ENCODE peak calls at places on chromosomes 16 and 17, in ten cellular contexts. One of them, this sample, is unnamed.

GRCh38 chr17:21166599-21167265 is 40.0 kb downstream of the DHRS7B start:
- DNase-seq in AG04450: no peak
- DNase-seq in dorsolateral prefrontal cortex: no peak
- DNase-seq in SJSA1: no peak
- DNase-seq in right atrium auricular region: no peak
- DNase-seq in hepatocyte: no peak
- DNase-seq in heart right ventricle: no peak
- DNase-seq in uterus: no peak
- DNase-seq in CD8-positive, alpha-beta memory T cell: no peak
- DNase-seq in right cardiac atrium: no peak
- DNase-seq in this sample: no peak

GRCh38 chr16:88970095-88970494 is 6.9 kb downstream of the CBFA2T3 start:
- DNase-seq in AG04450: no peak
- DNase-seq in dorsolateral prefrontal cortex: no peak
- DNase-seq in SJSA1: no peak
- DNase-seq in right atrium auricular region: no peak
- DNase-seq in hepatocyte: no peak
- DNase-seq in heart right ventricle: peak; percentile 8
- DNase-seq in uterus: no peak
- DNase-seq in CD8-positive, alpha-beta memory T cell: no peak
- DNase-seq in right cardiac atrium: no peak
- DNase-seq in this sample: no peak

GRCh38 chr17:42098747-42099399 is 600 bp upstream of the ZNF385C start:
- DNase-seq in AG04450: no peak
- DNase-seq in dorsolateral prefrontal cortex: no peak
- DNase-seq in SJSA1: no peak
- DNase-seq in right atrium auricular region: no peak
- DNase-seq in hepatocyte: no peak
- DNase-seq in heart right ventricle: no peak
- DNase-seq in uterus: no peak
- DNase-seq in CD8-positive, alpha-beta memory T cell: no peak
- DNase-seq in right cardiac atrium: no peak
- DNase-seq in this sample: no peak

GRCh38 chr17:30831257-30831656 is 509 bp upstream of the ATAD5 start:
- DNase-seq in AG04450: no peak
- DNase-seq in dorsolateral prefrontal cortex: no peak
- DNase-seq in SJSA1: no peak
- DNase-seq in right atrium auricular region: no peak
- DNase-seq in hepatocyte: peak; percentile 10
- DNase-seq in heart right ventricle: no peak
- DNase-seq in uterus: no peak
- DNase-seq in CD8-positive, alpha-beta memory T cell: no peak
- DNase-seq in right cardiac atrium: no peak
- DNase-seq in this sample: no peak

GRCh38 chr17:27315796-27316465 is 22.0 kb downstream of the WSB1 start:
- DNase-seq in AG04450: no peak
- DNase-seq in dorsolateral prefrontal cortex: no peak
- DNase-seq in SJSA1: no peak
- DNase-seq in right atrium auricular region: no peak
- DNase-seq in hepatocyte: peak; percentile 37
- DNase-seq in heart right ventricle: no peak
- DNase-seq in uterus: no peak
- DNase-seq in CD8-positive, alpha-beta memory T cell: no peak
- DNase-seq in right cardiac atrium: no peak
- DNase-seq in this sample: peak; percentile 17

GRCh38 chr16:54193656-54194007 is 93.0 kb downstream of the IRX3 start:
- DNase-seq in AG04450: no peak
- DNase-seq in dorsolateral prefrontal cortex: no peak
- DNase-seq in SJSA1: peak; percentile 69
- DNase-seq in right atrium auricular region: peak; percentile 80
- DNase-seq in hepatocyte: peak; percentile 83
- DNase-seq in heart right ventricle: peak; percentile 85
- DNase-seq in uterus: peak; percentile 43
- DNase-seq in CD8-positive, alpha-beta memory T cell: no peak
- DNase-seq in right cardiac atrium: peak; percentile 82
- DNase-seq in this sample: no peak

GRCh38 chr17:45311762-45312476 is 4.9 kb downstream of the MAP3K14 start:
- DNase-seq in AG04450: no peak
- DNase-seq in dorsolateral prefrontal cortex: no peak
- DNase-seq in SJSA1: no peak
- DNase-seq in right atrium auricular region: no peak
- DNase-seq in hepatocyte: peak; percentile 90
- DNase-seq in heart right ventricle: peak; percentile 55
- DNase-seq in uterus: peak; percentile 53
- DNase-seq in CD8-positive, alpha-beta memory T cell: peak; percentile 64
- DNase-seq in right cardiac atrium: peak; percentile 56
- DNase-seq in this sample: no peak

GRCh38 chr16:4696905-4697866 is 3.8 kb downstream of the NUDT16L1 start:
- DNase-seq in AG04450: no peak
- DNase-seq in dorsolateral prefrontal cortex: no peak
- DNase-seq in SJSA1: no peak
- DNase-seq in right atrium auricular region: no peak
- DNase-seq in hepatocyte: peak; percentile 21
- DNase-seq in heart right ventricle: no peak
- DNase-seq in uterus: peak; percentile 17
- DNase-seq in CD8-positive, alpha-beta memory T cell: no peak
- DNase-seq in right cardiac atrium: peak; percentile 23
- DNase-seq in this sample: no peak

DNA sequence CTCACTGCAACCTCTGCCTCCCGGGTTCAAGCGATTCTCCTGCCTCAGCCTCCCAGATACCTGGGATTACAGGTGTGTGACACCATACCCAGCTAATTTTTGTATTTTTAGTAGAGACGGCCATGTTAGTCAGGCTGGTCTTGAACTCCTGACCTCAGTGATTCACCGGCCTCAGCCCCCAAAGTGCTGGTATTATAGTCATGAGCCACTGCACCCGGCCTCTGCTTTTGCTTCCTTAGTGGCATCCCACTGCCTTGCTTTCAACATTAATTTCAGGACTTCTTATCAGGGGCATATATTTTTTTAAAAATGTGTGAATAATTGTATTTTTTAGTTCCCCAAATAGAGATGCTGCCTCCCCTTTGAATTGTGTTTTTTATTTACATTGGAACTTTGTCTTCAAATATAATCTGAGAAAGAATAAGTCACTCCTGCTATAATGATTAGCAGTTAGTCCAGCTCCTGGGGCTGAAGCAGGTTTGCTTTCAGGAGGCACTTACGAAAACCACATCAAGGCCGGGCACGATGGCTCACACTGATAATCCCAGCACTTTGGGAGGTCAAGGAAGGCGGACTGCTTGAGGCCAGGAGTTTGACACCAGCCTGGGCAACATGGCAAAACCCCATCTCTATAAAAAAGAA is 98.9 kb downstream of the SYCE1L start:
- DNase-seq in AG04450: no peak
- DNase-seq in dorsolateral prefrontal cortex: no peak
- DNase-seq in SJSA1: peak; percentile 66
- DNase-seq in right atrium auricular region: no peak
- DNase-seq in hepatocyte: no peak
- DNase-seq in heart right ventricle: no peak
- DNase-seq in uterus: no peak
- DNase-seq in CD8-positive, alpha-beta memory T cell: no peak
- DNase-seq in right cardiac atrium: no peak
- DNase-seq in this sample: no peak
- H3K27ac ChIP-seq in AG04450: no peak overlapping the region
- H3K27ac ChIP-seq in dorsolateral prefrontal cortex: no peak overlapping the region
- H3K27ac ChIP-seq in SJSA1: peak overlapping the region; percentile 54
- H3K27ac ChIP-seq in right atrium auricular region: no peak overlapping the region
- H3K27ac ChIP-seq in hepatocyte: peak overlapping the region; percentile 39
- H3K27ac ChIP-seq in heart right ventricle: no peak overlapping the region
- H3K27ac ChIP-seq in uterus: no peak overlapping the region
- H3K27ac ChIP-seq in CD8-positive, alpha-beta memory T cell: no peak overlapping the region
- H3K27ac ChIP-seq in right cardiac atrium: no peak overlapping the region
- H3K27ac ChIP-seq in this sample: no peak overlapping the region

GRCh38 chr17:20043034-20043433 is 33.9 kb downstream of the SPECC1 start:
- DNase-seq in AG04450: no peak
- DNase-seq in dorsolateral prefrontal cortex: no peak
- DNase-seq in SJSA1: no peak
- DNase-seq in right atrium auricular region: no peak
- DNase-seq in hepatocyte: no peak
- DNase-seq in heart right ventricle: no peak
- DNase-seq in uterus: no peak
- DNase-seq in CD8-positive, alpha-beta memory T cell: no peak
- DNase-seq in right cardiac atrium: no peak
- DNase-seq in this sample: no peak

GRCh38 chr17:20045476-20045875 is 36.3 kb downstream of the SPECC1 start:
- DNase-seq in AG04450: no peak
- DNase-seq in dorsolateral prefrontal cortex: no peak
- DNase-seq in SJSA1: no peak
- DNase-seq in right atrium auricular region: no peak
- DNase-seq in hepatocyte: no peak
- DNase-seq in heart right ventricle: no peak
- DNase-seq in uterus: no peak
- DNase-seq in CD8-positive, alpha-beta memory T cell: no peak
- DNase-seq in right cardiac atrium: no peak
- DNase-seq in this sample: no peak

GRCh38 chr17:20035501-20035900 is 26.3 kb downstream of the SPECC1 start:
- DNase-seq in AG04450: no peak
- DNase-seq in dorsolateral prefrontal cortex: no peak
- DNase-seq in SJSA1: no peak
- DNase-seq in right atrium auricular region: no peak
- DNase-seq in hepatocyte: no peak
- DNase-seq in heart right ventricle: no peak
- DNase-seq in uterus: no peak
- DNase-seq in CD8-positive, alpha-beta memory T cell: no peak
- DNase-seq in right cardiac atrium: no peak
- DNase-seq in this sample: no peak

DNA sequence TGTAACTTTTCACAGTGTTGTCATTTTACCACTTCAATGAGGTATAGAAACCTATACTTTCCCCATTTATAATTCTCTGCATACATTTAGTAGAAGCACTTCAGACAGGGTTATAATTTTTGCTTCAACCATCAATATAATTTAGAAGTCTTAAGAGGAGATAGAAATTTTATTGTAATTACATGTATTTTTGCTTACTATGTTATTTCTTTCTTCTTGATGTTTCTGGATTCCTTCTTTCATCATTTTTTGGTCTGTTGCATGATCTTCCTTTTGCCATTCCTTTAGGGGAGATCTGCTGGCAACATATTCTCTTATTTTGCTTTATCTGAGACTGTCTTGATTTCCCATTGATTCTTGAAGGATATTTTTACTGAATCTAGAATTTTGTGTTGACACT is 31.1 kb downstream of the SPECC1 start:
- DNase-seq in AG04450: no peak
- DNase-seq in dorsolateral prefrontal cortex: no peak
- DNase-seq in SJSA1: no peak
- DNase-seq in right atrium auricular region: no peak
- DNase-seq in hepatocyte: no peak
- DNase-seq in heart right ventricle: no peak
- DNase-seq in uterus: no peak
- DNase-seq in CD8-positive, alpha-beta memory T cell: no peak
- DNase-seq in right cardiac atrium: no peak
- DNase-seq in this sample: no peak
- H3K27me3 ChIP-seq in AG04450: peaks cover 19% of the 10 kb centered on the region
- H3K27me3 ChIP-seq in dorsolateral prefrontal cortex: no peaks in the 10 kb centered on the region
- H3K27me3 ChIP-seq in SJSA1: peaks cover 17% of the 10 kb centered on the region
- H3K27me3 ChIP-seq in right atrium auricular region: no peaks in the 10 kb centered on the region
- H3K27me3 ChIP-seq in hepatocyte: no peaks in the 10 kb centered on the region
- H3K27me3 ChIP-seq in heart right ventricle: no peaks in the 10 kb centered on the region
- H3K27me3 ChIP-seq in uterus: no peaks in the 10 kb centered on the region
- H3K27me3 ChIP-seq in CD8-positive, alpha-beta memory T cell: no peaks in the 10 kb centered on the region
- H3K27me3 ChIP-seq in right cardiac atrium: no peaks in the 10 kb centered on the region
- H3K27me3 ChIP-seq in this sample: no peaks in the 10 kb centered on the region

DNA sequence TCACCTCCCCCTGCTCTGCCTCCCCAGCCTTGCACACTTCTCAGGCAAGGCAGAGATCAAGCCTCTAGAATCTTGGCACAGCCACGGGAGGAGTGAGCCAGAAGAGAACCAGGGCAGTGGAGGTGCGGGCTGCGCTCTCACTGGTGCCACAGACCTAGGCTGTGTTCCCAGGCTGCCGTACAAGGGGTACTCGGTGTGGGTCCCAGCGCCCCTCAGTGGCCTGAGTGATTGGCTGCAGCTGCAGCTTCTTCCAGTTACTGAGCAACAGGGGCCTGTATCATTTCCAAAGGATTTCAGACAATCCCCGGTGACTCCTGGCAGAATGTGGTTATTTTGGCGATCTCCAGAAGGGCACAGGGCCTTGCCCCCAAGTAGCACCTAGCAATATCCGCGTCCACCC is 1852.1 kb downstream of the TP53TG3F start:
- DNase-seq in AG04450: no peak
- DNase-seq in dorsolateral prefrontal cortex: no peak
- DNase-seq in SJSA1: no peak
- DNase-seq in right atrium auricular region: no peak
- DNase-seq in hepatocyte: no peak
- DNase-seq in heart right ventricle: no peak
- DNase-seq in uterus: no peak
- DNase-seq in CD8-positive, alpha-beta memory T cell: no peak
- DNase-seq in right cardiac atrium: no peak
- DNase-seq in this sample: no peak
- H3K4me3 ChIP-seq in AG04450: no peak overlapping the region
- H3K4me3 ChIP-seq in dorsolateral prefrontal cortex: no peak overlapping the region
- H3K4me3 ChIP-seq in SJSA1: no peak overlapping the region
- H3K4me3 ChIP-seq in right atrium auricular region: no peak overlapping the region
- H3K4me3 ChIP-seq in hepatocyte: no peak overlapping the region
- H3K4me3 ChIP-seq in heart right ventricle: no peak overlapping the region
- H3K4me3 ChIP-seq in uterus: no peak overlapping the region
- H3K4me3 ChIP-seq in CD8-positive, alpha-beta memory T cell: no peak overlapping the region
- H3K4me3 ChIP-seq in right cardiac atrium: no peak overlapping the region
- H3K4me3 ChIP-seq in this sample: no peak overlapping the region

GRCh38 chr16:18983565-18984424 is at the start of gene TMC7:
- DNase-seq in AG04450: peak; percentile 50
- DNase-seq in dorsolateral prefrontal cortex: peak; percentile 93
- DNase-seq in SJSA1: peak; percentile 92
- DNase-seq in right atrium auricular region: no peak
- DNase-seq in hepatocyte: peak; percentile 95
- DNase-seq in heart right ventricle: peak; percentile 83
- DNase-seq in uterus: peak; percentile 56
- DNase-seq in CD8-positive, alpha-beta memory T cell: no peak
- DNase-seq in right cardiac atrium: peak; percentile 78
- DNase-seq in this sample: no peak

GRCh38 chr16:18979936-18980335 is 3.8 kb upstream of the TMC7 start:
- DNase-seq in AG04450: no peak
- DNase-seq in dorsolateral prefrontal cortex: no peak
- DNase-seq in SJSA1: no peak
- DNase-seq in right atrium auricular region: no peak
- DNase-seq in hepatocyte: no peak
- DNase-seq in heart right ventricle: no peak
- DNase-seq in uterus: no peak
- DNase-seq in CD8-positive, alpha-beta memory T cell: no peak
- DNase-seq in right cardiac atrium: no peak
- DNase-seq in this sample: no peak

DNA sequence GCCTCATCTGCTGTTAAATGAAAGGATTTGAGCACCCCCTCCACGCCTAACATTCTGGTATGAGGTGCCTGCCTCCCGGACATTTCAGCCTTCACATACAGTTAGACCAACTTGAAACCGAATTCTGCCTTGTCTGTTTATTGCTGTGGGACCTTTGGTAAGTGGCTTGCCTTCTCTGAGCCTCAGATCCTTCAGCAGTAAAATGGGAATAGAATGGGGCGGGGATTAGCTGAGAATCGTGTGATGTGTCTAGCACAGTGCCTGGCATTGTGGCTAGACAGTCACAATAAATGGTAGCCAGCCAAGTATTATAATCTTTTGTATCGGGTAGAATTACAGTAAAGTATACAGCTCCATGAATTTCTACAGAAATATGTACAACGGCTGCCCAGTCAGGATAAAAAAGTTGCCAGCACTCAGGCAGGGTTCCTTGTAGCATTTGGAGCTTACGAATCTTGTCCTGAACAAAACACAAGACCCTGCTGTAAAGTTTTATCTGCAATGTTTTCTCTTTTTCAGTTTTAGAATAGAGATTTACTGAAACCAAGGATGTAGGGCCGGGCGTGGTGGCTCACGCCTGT is 781 bp downstream of the TMC7 start:
- DNase-seq in AG04450: no peak
- DNase-seq in dorsolateral prefrontal cortex: no peak
- DNase-seq in SJSA1: no peak
- DNase-seq in right atrium auricular region: no peak
- DNase-seq in hepatocyte: no peak
- DNase-seq in heart right ventricle: no peak
- DNase-seq in uterus: no peak
- DNase-seq in CD8-positive, alpha-beta memory T cell: no peak
- DNase-seq in right cardiac atrium: no peak
- DNase-seq in this sample: no peak
- H3K27ac ChIP-seq in AG04450: no peak overlapping the region
- H3K27ac ChIP-seq in dorsolateral prefrontal cortex: peak overlapping the region; percentile 97
- H3K27ac ChIP-seq in SJSA1: no peak overlapping the region
- H3K27ac ChIP-seq in right atrium auricular region: no peak overlapping the region
- H3K27ac ChIP-seq in hepatocyte: peak overlapping the region; percentile 81
- H3K27ac ChIP-seq in heart right ventricle: peak overlapping the region; percentile 64
- H3K27ac ChIP-seq in uterus: peak overlapping the region; percentile 56
- H3K27ac ChIP-seq in CD8-positive, alpha-beta memory T cell: no peak overlapping the region
- H3K27ac ChIP-seq in right cardiac atrium: no peak overlapping the region
- H3K27ac ChIP-seq in this sample: peak overlapping the region; percentile 57

This sample was measured in esophagus muscularis mucosa.